ENCODE peak calls at places on chromosome 1, in seven cellular contexts. X is NCI-H774, G is NCI-H82, N is activated T-cell treated with anti-CD3 and anti-CD28 coated beads for 4 hours, I is nephron progenitor cell, Q is heart left ventricle, B is GM03348. J is an unnamed sample.

GRCh38 chr1:153443486-153443885 is 17.0 kb downstream of the S100A7 start:
- DNase-seq in X (no peak), G (no peak), N (no peak), I (no peak), Q (no peak), B (no peak), J (no peak)

GRCh38 chr1:221740260-221740830 is 1.5 kb downstream of the DUSP10 start:
- DNase-seq in X (no peak), G (peak; percentile 64), N (no peak), I (no peak), Q (no peak), B (no peak), J (no peak)

GRCh38 chr1:204181116-204181515 is 15.0 kb upstream of the REN start:
- DNase-seq in X (no peak), G (no peak), N (no peak), I (no peak), Q (no peak), B (no peak), J (no peak)

GRCh38 chr1:81543764-81544163 is 257.0 kb upstream of the ADGRL2 start:
- DNase-seq in X (no peak), G (no peak), N (no peak), I (no peak), Q (no peak), B (no peak), J (no peak)

GRCh38 chr1:2778220-2778592 is 23.3 kb downstream of the TTC34 start:
- DNase-seq in X (no peak), G (no peak), N (no peak), I (no peak), Q (peak; percentile 48), B (no peak), J (no peak)

GRCh38 chr1:57190898-57191297 is 225.1 kb upstream of the C8B start:
- DNase-seq in X (no peak), G (no peak), N (no peak), I (no peak), Q (no peak), B (no peak), J (no peak)

GRCh38 chr1:18927082-18927653 is 24.8 kb upstream of the ALDH4A1 start:
- DNase-seq in X (no peak), G (no peak), N (no peak), I (no peak), Q (no peak), B (no peak), J (no peak)

GRCh38 chr1:99441234-99442095 is 177.2 kb downstream of the PLPPR4 start:
- DNase-seq in X (no peak), G (peak; percentile 36), N (no peak), I (no peak), Q (no peak), B (peak; percentile 59), J (no peak)

GRCh38 chr1:28437260-28437923 is 67.9 kb downstream of the PHACTR4 start:
- DNase-seq in X (no peak), G (peak; percentile 81), N (no peak), I (no peak), Q (no peak), B (no peak), J (peak; percentile 35)

J was measured in skeletal muscle cell.